ENCODE peak calls at places on chromosome 3, in five cellular contexts. C is NCI-H1694; L is nucleus accumbens; P is kidney tubule cell; H is activated T-cell treated with anti-CD3 and anti-CD28 coated beads, Interleukin-2, amount 50 U/mL, for 48 hours. K is an unnamed sample.

GRCh38 chr3:197374951-197375560 is 76.6 kb upstream of the DLG1 start:
- DNase-seq in C (no peak), H (no peak), P (no peak), L (no peak), K (no peak)

GRCh38 chr3:101379695-101380376 is 59.5 kb upstream of the IMPG2 start:
- DNase-seq in L (no peak), C (no peak), P (no peak), H (no peak), K (no peak)

GRCh38 chr3:66554178-66554577 is 53.4 kb upstream of the LRIG1 start:
- DNase-seq in C (no peak), P (no peak), H (no peak), L (no peak), K (no peak)

GRCh38 chr3:173410836-173411235 is 13.3 kb downstream of the NLGN1 start:
- DNase-seq in H (no peak), L (peak), C (no peak), P (no peak), K (no peak)

GRCh38 chr3:40829876-40830275 is 305.1 kb downstream of the ZNF621 start:
- DNase-seq in H (no peak), L (no peak), P (peak), C (no peak), K (no peak)

GRCh38 chr3:66537735-66538134 is 36.9 kb upstream of the LRIG1 start:
- DNase-seq in H (no peak), P (no peak), C (no peak), L (no peak), K (no peak)

GRCh38 chr3:184379375-184380209 is at the start of gene CHRD:
- DNase-seq in P (no peak), C (no peak), H (no peak), L (no peak), K (peak)

GRCh38 chr3:188554404-188554803 is 400.4 kb downstream of the LPP start:
- DNase-seq in C (no peak), L (no peak), P (no peak), H (no peak), K (no peak)

GRCh38 chr3:20340324-20340928 is 154.4 kb upstream of the SGO1 start:
- DNase-seq in L (peak), P (peak), C (peak), H (peak), K (peak)

GRCh38 chr3:165837058-165837525 is at the start of gene BCHE:
- DNase-seq in H (no peak), L (peak), P (peak), C (no peak), K (peak)

GRCh38 chr3:128763967-128764366 is 38.0 kb downstream of the RAB7A start:
- DNase-seq in H (peak), L (no peak), P (peak), C (no peak), K (peak)

GRCh38 chr3:150407051-150407817 is 864 bp upstream of the TSC22D2 start:
- DNase-seq in C (no peak), H (no peak), P (no peak), L (no peak), K (no peak)

GRCh38 chr3:122974764-122975162 is 52.8 kb downstream of the SEMA5B start:
- DNase-seq in H (no peak), P (peak), L (peak), C (no peak), K (peak)

GRCh38 chr3:165895919-165896318 is 58.7 kb upstream of the BCHE start:
- DNase-seq in H (no peak), P (no peak), L (no peak), C (peak), K (no peak)

GRCh38 chr3:59108091-59108815 is 58.4 kb upstream of the CFAP20DC start:
- DNase-seq in L (no peak), P (peak), H (no peak), C (no peak), K (no peak)

K was measured in heart left ventricle.